ENCODE peak calls at places on chromosomes 3 and 15, in five cellular contexts. B, G, H, E and Q are unnamed samples.
A peak's percentile ranks its signal among the peaks of the same experiment; 100 is the strongest.

GRCh38 chr3:16313955-16314645 is 49.1 kb downstream of the OXNAD1 start:
- DNase-seq in E (no peak), G (no peak), H (no peak), B (no peak), Q (no peak)

GRCh38 chr3:190252080-190252479 is 70.2 kb downstream of the CLDN1 start:
- DNase-seq in G (no peak), E (peak; percentile 13), H (no peak), B (no peak), Q (no peak)

GRCh38 chr15:80811781-80812180 is 32.6 kb downstream of the CEMIP start:
- DNase-seq in E (no peak), G (no peak), H (no peak), B (no peak), Q (no peak)

GRCh38 chr3:12286927-12287726 is 1.7 kb upstream of the PPARG start:
- DNase-seq in G (peak; percentile 75), H (no peak), E (peak; percentile 48), B (no peak), Q (peak; percentile 76)

GRCh38 chr3:12545473-12545791 is at the start of gene MKRN2OS:
- DNase-seq in E (no peak), H (no peak), B (no peak), G (no peak), Q (no peak)

GRCh38 chr15:67746450-67746849 is 78.9 kb upstream of the SKOR1 start:
- DNase-seq in H (peak; percentile 32), B (no peak), E (no peak), G (no peak), Q (no peak)

GRCh38 chr15:59436774-59437472 is 1.1 kb upstream of the FAM81A start:
- DNase-seq in E (peak; percentile 11), G (no peak), H (no peak), B (no peak), Q (no peak)

GRCh38 chr3:141561426-141562034 is 74.7 kb downstream of the RASA2 start:
- DNase-seq in E (no peak), B (peak; percentile 32), G (no peak), H (peak; percentile 70), Q (no peak)

GRCh38 chr3:16534914-16535301 is 21.4 kb upstream of the RFTN1 start:
- DNase-seq in G (no peak), B (no peak), E (no peak), H (no peak), Q (no peak)

GRCh38 chr15:35697549-35698299 is 151.8 kb upstream of the DPH6 start:
- DNase-seq in E (peak; percentile 33), H (no peak), G (peak; percentile 57), B (no peak), Q (no peak)

GRCh38 chr3:141255864-141256263 is 24.2 kb downstream of the PXYLP1 start:
- DNase-seq in H (peak; percentile 67), E (no peak), B (peak; percentile 20), G (no peak), Q (no peak)

GRCh38 chr3:168360993-168361392 is 265.3 kb upstream of the GOLIM4 start:
- DNase-seq in H (no peak), E (no peak), G (no peak), B (no peak), Q (no peak)

GRCh38 chr3:24136624-24137310 is 191.7 kb downstream of the NR1D2 start:
- DNase-seq in B (no peak), G (no peak), H (no peak), E (no peak), Q (no peak)

GRCh38 chr3:140529096-140529495 is 148.8 kb upstream of the TRIM42 start:
- DNase-seq in B (no peak), H (no peak), G (no peak), E (no peak), Q (no peak)

GRCh38 chr15:63048986-63049665 is 6.6 kb downstream of the TPM1 start:
- DNase-seq in E (peak; percentile 53), B (no peak), G (peak; percentile 69), H (peak; percentile 40), Q (peak; percentile 79)

GRCh38 chr3:32815812-32816438 is 1.9 kb upstream of the TRIM71 start:
- DNase-seq in H (no peak), B (no peak), G (no peak), E (no peak), Q (no peak)

GRCh38 chr3:19739504-19739903 is 194.5 kb downstream of the EFHB start:
- DNase-seq in B (no peak), H (no peak), E (no peak), G (no peak), Q (no peak)

GRCh38 chr3:58416191-58416590 is 17.4 kb downstream of the PDHB start:
- DNase-seq in H (no peak), B (no peak), E (no peak), G (no peak), Q (no peak)

GRCh38 chr15:100919481-100920405 is 586 bp downstream of the LRRK1 start:
- DNase-seq in E (peak; percentile 31), B (no peak), G (peak; percentile 63), H (no peak), Q (no peak)

GRCh38 chr15:70818580-70818979 is 35.4 kb downstream of the LARP6 start:
- DNase-seq in B (no peak), H (no peak), E (no peak), G (no peak), Q (no peak)

GRCh38 chr15:56732135-56732880 is 1.0 kb downstream of the ZNF280D start:
- DNase-seq in E (no peak), G (no peak), H (peak; percentile 3), B (no peak), Q (no peak)

GRCh38 chr3:21436846-21437245 is 314.2 kb downstream of the ZNF385D start:
- DNase-seq in H (no peak), G (no peak), B (no peak), E (no peak), Q (peak; percentile 27)